ENCODE peak calls at places on chromosomes 1 and 21, in nine cellular contexts. Z is tibial artery; W is SJSA1; U is fibroblast of lung; L is CD8-positive, alpha-beta memory T cell; H is A673; J is adrenal gland; A is naive thymus-derived CD4-positive, alpha-beta T cell; B is ovary. T is an unnamed sample.
A peak's percentile ranks its signal among the peaks of the same experiment; 100 is the strongest.

GRCh38 chr1:163265547-163265946 is 56.2 kb upstream of the NUF2 start:
- DNase-seq in H (no peak), U (no peak), Z (no peak), J (no peak), B (no peak), L (no peak), A (no peak), W (no peak), T (no peak)

GRCh38 chr1:154730251-154730650 is 122.3 kb upstream of the ADAR start:
- DNase-seq in J (no peak), L (no peak), B (no peak), Z (no peak), H (peak; percentile 42), A (no peak), W (peak; percentile 75), U (no peak), T (no peak)

GRCh38 chr1:156106624-156107488 is 7.7 kb upstream of the LMNA start:
- DNase-seq in L (no peak), W (peak; percentile 69), Z (no peak), B (peak; percentile 49), H (no peak), A (no peak), J (no peak), U (no peak), T (no peak)

GRCh38 chr1:37415611-37416244 is 58.7 kb upstream of the ZC3H12A start:
- DNase-seq in Z (no peak), L (no peak), H (no peak), U (no peak), B (no peak), A (no peak), W (no peak), J (no peak), T (no peak)

GRCh38 chr21:42238185-42238934 is 19.4 kb downstream of the ABCG1 start:
- DNase-seq in L (peak; percentile 56), J (no peak), H (no peak), Z (no peak), A (peak; percentile 76), B (no peak), W (no peak), U (no peak), T (no peak)

GRCh38 chr1:21624577-21625389 is 44.4 kb downstream of the RAP1GAP start:
- DNase-seq in A (no peak), H (peak; percentile 71), L (no peak), W (no peak), Z (no peak), B (no peak), J (no peak), U (no peak), T (peak; percentile 45)

GRCh38 chr1:8370046-8370881 is 52.4 kb downstream of the SLC45A1 start:
- DNase-seq in W (peak; percentile 79), A (no peak), H (peak; percentile 90), U (no peak), Z (no peak), J (no peak), L (no peak), B (no peak), T (peak; percentile 47)

GRCh38 chr1:15384301-15384901 is 25.3 kb upstream of the EFHD2 start:
- DNase-seq in L (no peak), W (no peak), U (no peak), Z (no peak), B (no peak), J (no peak), H (peak; percentile 67), A (no peak), T (peak; percentile 45)

GRCh38 chr1:235532350-235532749 is 28.1 kb upstream of the B3GALNT2 start:
- DNase-seq in U (peak; percentile 36), B (no peak), H (peak; percentile 60), W (no peak), J (no peak), Z (no peak), A (no peak), L (no peak), T (no peak)

GRCh38 chr1:201741763-201742342 is 87.1 kb upstream of the IPO9 start:
- DNase-seq in Z (no peak), L (no peak), J (no peak), U (no peak), A (no peak), H (no peak), W (no peak), B (no peak), T (no peak)

GRCh38 chr1:91611498-91611917 is 110.9 kb downstream of the CDC7 start:
- DNase-seq in A (no peak), J (no peak), H (no peak), B (no peak), Z (no peak), W (no peak), L (no peak), U (no peak), T (peak; percentile 10)

GRCh38 chr21:38646213-38646837 is 148.0 kb upstream of the ERG start:
- DNase-seq in L (no peak), H (no peak), A (no peak), W (no peak), Z (no peak), J (no peak), U (peak; percentile 17), B (no peak), T (no peak)

GRCh38 chr1:56135069-56135863 is 444.1 kb downstream of the PLPP3 start:
- DNase-seq in W (no peak), Z (no peak), J (no peak), A (no peak), B (no peak), L (no peak), H (no peak), U (no peak), T (no peak)

GRCh38 chr1:43325381-43325780 is 12.2 kb upstream of the MPL start:
- DNase-seq in J (no peak), L (no peak), W (no peak), A (no peak), Z (no peak), B (no peak), H (no peak), U (no peak), T (no peak)

GRCh38 chr1:156154317-156154749 is 948 bp downstream of the SEMA4A start:
- DNase-seq in J (no peak), W (no peak), Z (no peak), U (no peak), A (no peak), H (no peak), L (peak; percentile 39), B (no peak), T (peak; percentile 24)

GRCh38 chr21:44549525-44550211 is 1.6 kb downstream of the KRTAP10-2 start:
- DNase-seq in A (no peak), L (no peak), U (no peak), B (no peak), H (no peak), Z (peak; percentile 12), W (no peak), J (no peak), T (no peak)

GRCh38 chr1:226125097-226125630 is 61.4 kb downstream of the ACBD3 start:
- DNase-seq in B (peak; percentile 87), W (peak; percentile 82), U (peak; percentile 78), A (peak; percentile 80), Z (peak; percentile 85), H (peak; percentile 86), L (peak; percentile 81), J (peak; percentile 69), T (peak; percentile 85)

GRCh38 chr1:54967372-54967771 is 13.1 kb upstream of the TMEM61 start:
- DNase-seq in W (no peak), H (no peak), Z (no peak), A (no peak), B (no peak), L (no peak), U (no peak), J (no peak), T (no peak)
- H3K4me1 ChIP-seq in W (peaks cover 26% of the 10 kb centered on the region), H (peaks cover 16% of the 10 kb centered on the region), Z (no peaks in the 10 kb centered on the region), A (no peaks in the 10 kb centered on the region), B (no peaks in the 10 kb centered on the region), L (peaks cover 5% of the 10 kb centered on the region), U (peaks cover 3% of the 10 kb centered on the region), J (peaks cover 6% of the 10 kb centered on the region), T (peaks cover 18% of the 10 kb centered on the region)

DNA sequence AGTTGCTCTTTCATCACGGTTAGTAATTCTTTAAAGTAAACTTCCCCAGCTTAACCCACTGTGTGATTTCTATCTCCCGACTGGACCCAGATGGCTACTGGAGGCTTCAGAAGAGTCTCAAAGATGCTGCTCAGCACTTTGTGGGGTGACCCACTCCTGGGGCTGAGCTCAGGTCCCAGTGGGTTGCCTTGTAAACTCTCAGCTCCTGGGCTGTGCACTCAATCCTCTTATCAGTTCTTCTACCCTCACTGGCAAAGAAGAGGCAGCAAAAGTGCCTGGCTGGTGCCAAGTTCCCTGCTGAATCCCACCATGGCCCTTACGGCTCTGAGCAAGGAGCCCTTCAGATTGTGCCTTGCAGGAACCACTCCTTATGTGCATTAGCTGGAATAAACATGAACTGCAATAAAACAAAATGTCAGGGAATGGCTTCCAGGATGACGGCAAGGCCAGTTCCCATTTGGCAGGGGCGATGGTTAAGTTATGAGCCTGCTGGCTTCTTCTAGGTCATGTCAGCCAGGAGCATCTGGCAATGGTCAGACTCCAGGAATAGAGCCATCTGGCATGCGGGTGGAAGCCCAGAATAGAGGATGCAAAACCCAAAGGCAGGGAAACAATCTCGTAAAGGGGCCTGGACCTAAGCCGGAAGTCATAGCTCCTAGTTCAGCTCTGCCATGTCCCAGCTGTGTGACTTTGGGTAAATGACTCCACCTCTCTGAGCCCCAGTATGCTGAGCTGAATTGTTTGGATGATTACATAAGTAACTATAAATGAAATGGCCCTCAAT is 6.7 kb downstream of the MYOC start:
- DNase-seq in W (no peak), L (no peak), J (peak; percentile 89), A (no peak), U (peak; percentile 63), B (peak; percentile 61), Z (peak; percentile 82), H (no peak), T (no peak)
- H3K4me3 ChIP-seq in W (no peak overlapping the region), L (no peak overlapping the region), J (no peak overlapping the region), A (no peak overlapping the region), U (no peak overlapping the region), B (no peak overlapping the region), Z (no peak overlapping the region), H (no peak overlapping the region), T (peak overlapping the region; percentile 40)

GRCh38 chr1:3320246-3321152 is 134.0 kb upstream of the ARHGEF16 start:
- DNase-seq in L (no peak), W (no peak), A (no peak), U (no peak), Z (no peak), J (no peak), B (no peak), H (no peak), T (peak; percentile 66)
- H3K4me1 ChIP-seq in L (no peaks in the 10 kb centered on the region), W (peaks cover 8% of the 10 kb centered on the region), A (peaks cover 5% of the 10 kb centered on the region), U (peaks cover 2% of the 10 kb centered on the region), Z (no peaks in the 10 kb centered on the region), J (peaks cover 3% of the 10 kb centered on the region), B (no peaks in the 10 kb centered on the region), H (peaks cover 18% of the 10 kb centered on the region), T (peaks cover 11% of the 10 kb centered on the region)

GRCh38 chr21:14582934-14583628 is 37.0 kb upstream of the SAMSN1 start:
- DNase-seq in U (no peak), A (no peak), Z (no peak), L (no peak), B (no peak), H (no peak), W (no peak), J (no peak), T (no peak)
- H3K4me3 ChIP-seq in U (no peak overlapping the region), A (no peak overlapping the region), Z (no peak overlapping the region), L (no peak overlapping the region), B (no peak overlapping the region), H (no peak overlapping the region), W (no peak overlapping the region), J (no peak overlapping the region), T (no peak overlapping the region)

DNA sequence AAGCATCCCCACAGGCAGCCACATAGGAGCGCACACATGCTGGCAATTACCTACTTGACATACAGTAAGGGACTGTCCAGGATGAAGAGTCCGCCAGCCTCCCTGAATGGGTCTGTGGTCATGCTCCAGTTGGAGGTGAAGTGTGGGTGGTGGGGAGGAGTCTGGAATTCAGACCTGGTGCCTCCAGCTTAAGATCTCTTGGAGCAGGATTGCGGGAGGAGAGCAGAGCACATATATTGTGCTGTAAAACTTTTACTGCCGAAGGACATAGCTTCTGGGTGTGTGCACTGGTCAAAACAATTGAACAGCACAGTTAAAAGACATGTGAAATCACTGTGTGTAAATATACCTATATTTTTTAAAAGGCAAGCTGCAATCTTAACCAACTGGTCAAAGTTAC is 17.9 kb downstream of the STK40 start:
- DNase-seq in B (no peak), A (no peak), W (no peak), U (no peak), L (no peak), Z (no peak), H (no peak), J (no peak), T (no peak)
- H3K4me1 ChIP-seq in B (peaks cover 14% of the 10 kb centered on the region), A (peaks cover 47% of the 10 kb centered on the region), W (peaks cover 30% of the 10 kb centered on the region), U (peaks cover 29% of the 10 kb centered on the region), L (peaks cover 55% of the 10 kb centered on the region), Z (no peaks in the 10 kb centered on the region), H (peaks cover 38% of the 10 kb centered on the region), J (peaks cover 27% of the 10 kb centered on the region), T (peaks cover 10% of the 10 kb centered on the region)

T was measured in SJCRH30.